ENCODE peak calls at places on chromosomes 11 and 22, in eight cellular contexts. G, K, Z, X, U, O, M and T are unnamed samples.

GRCh38 chr11:67261942-67262681 is 4.2 kb upstream of the GRK2 start:
- DNase-seq in G (no peak), K (no peak), Z (no peak), X (no peak), U (no peak), O (no peak), M (no peak), T (no peak)

GRCh38 chr11:2943711-2944118 is 14.5 kb upstream of the PHLDA2 start:
- DNase-seq in G (no peak), K (peak; percentile 23), Z (no peak), X (no peak), U (no peak), O (no peak), M (peak; percentile 63), T (peak; percentile 26)

GRCh38 chr11:33214187-33214586 is 43.0 kb upstream of the HIPK3 start:
- DNase-seq in G (no peak), K (no peak), Z (no peak), X (no peak), U (no peak), O (no peak), M (no peak), T (no peak)

GRCh38 chr22:49566141-49566541 is 261.5 kb downstream of the BRD1 start:
- DNase-seq in G (no peak), K (no peak), Z (no peak), X (no peak), U (no peak), O (no peak), M (no peak), T (no peak)

GRCh38 chr11:122756417-122756816 is 81.9 kb upstream of the CRTAM start:
- DNase-seq in G (peak; percentile 67), K (no peak), Z (no peak), X (no peak), U (peak; percentile 51), O (no peak), M (no peak), T (peak; percentile 16)

GRCh38 chr11:65290448-65291165 is 24.1 kb upstream of the CDC42EP2 start:
- DNase-seq in G (no peak), K (no peak), Z (peak; percentile 83), X (no peak), U (no peak), O (no peak), M (peak; percentile 94), T (no peak)

GRCh38 chr11:12695221-12695794 is 21.1 kb downstream of the TEAD1 start:
- DNase-seq in G (no peak), K (no peak), Z (no peak), X (no peak), U (no peak), O (no peak), M (no peak), T (no peak)

GRCh38 chr11:12721816-12722604 is 47.8 kb downstream of the TEAD1 start:
- DNase-seq in G (no peak), K (no peak), Z (no peak), X (no peak), U (no peak), O (no peak), M (no peak), T (no peak)

GRCh38 chr22:26751217-26751616 is 93.8 kb downstream of the MIAT start:
- DNase-seq in G (no peak), K (no peak), Z (no peak), X (no peak), U (no peak), O (peak; percentile 96), M (no peak), T (no peak)

GRCh38 chr22:39453765-39454378 is 2.9 kb upstream of the MGAT3 start:
- DNase-seq in G (no peak), K (no peak), Z (no peak), X (no peak), U (no peak), O (no peak), M (no peak), T (no peak)

GRCh38 chr11:69048056-69048717 is 545 bp upstream of the TPCN2 start:
- DNase-seq in G (no peak), K (no peak), Z (no peak), X (no peak), U (no peak), O (no peak), M (no peak), T (peak; percentile 33)

GRCh38 chr11:35045219-35045819 is 93.7 kb upstream of the CD44 start:
- DNase-seq in G (peak; percentile 93), K (peak; percentile 89), Z (no peak), X (no peak), U (peak; percentile 46), O (no peak), M (no peak), T (no peak)

GRCh38 chr22:42189761-42190160 is 59.2 kb upstream of the CYP2D6 start:
- DNase-seq in G (no peak), K (no peak), Z (no peak), X (no peak), U (no peak), O (no peak), M (no peak), T (no peak)

GRCh38 chr22:46454233-46454909 is 83.0 kb downstream of the CELSR1 start:
- DNase-seq in G (no peak), K (no peak), Z (no peak), X (no peak), U (no peak), O (no peak), M (no peak), T (no peak)

GRCh38 chr11:86978247-86978646 is 23.1 kb upstream of the FZD4 start:
- DNase-seq in G (no peak), K (no peak), Z (no peak), X (no peak), U (no peak), O (no peak), M (no peak), T (no peak)